ENCODE peak calls at places on chromosomes 6 and 20, in nine cellular contexts. M is fibroblast of pulmonary artery; C is NCI-H345; D is erythroblast; U is A549; K is astrocyte of the hippocampus; J is NCI-H1417; E is stimulated activated CD4-positive, alpha-beta T cell treated with anti-CD3 and anti-CD28 coated beads, Interleukin-1b, Interleukin-23, amount 100 ng/mL, for 4 hours; F is Right ventricle myocardium inferior. X is an unnamed sample.

GRCh38 chr6:43858161-43859153 is 88.4 kb downstream of the VEGFA start:
- DNase-seq in M (no peak), C (no peak), D (no peak), U (no peak), K (no peak), J (no peak), E (no peak), F (no peak), X (no peak)

GRCh38 chr6:151900256-151900655 is 92.8 kb downstream of the ESR1 start:
- DNase-seq in M (no peak), C (no peak), D (no peak), U (no peak), K (no peak), J (no peak), E (no peak), F (no peak), X (no peak)

GRCh38 chr20:64164123-64164836 is at the start of gene MYT1:
- DNase-seq in M (no peak), C (peak; percentile 73), D (no peak), U (no peak), K (no peak), J (peak; percentile 97), E (no peak), F (peak; percentile 45), X (peak; percentile 97)

GRCh38 chr20:21368791-21369190 is 28.5 kb downstream of the NKX2-4 start:
- DNase-seq in M (no peak), C (no peak), D (no peak), U (no peak), K (no peak), J (no peak), E (no peak), F (no peak), X (no peak)

GRCh38 chr6:121645100-121645745 is 209.8 kb downstream of the GJA1 start:
- DNase-seq in M (no peak), C (no peak), D (no peak), U (no peak), K (peak; percentile 29), J (no peak), E (no peak), F (no peak), X (no peak)

GRCh38 chr6:170086639-170087420 is 204.0 kb downstream of the DLL1 start:
- DNase-seq in M (no peak), C (no peak), D (no peak), U (no peak), K (no peak), J (no peak), E (no peak), F (peak; percentile 65), X (no peak)

GRCh38 chr6:125086716-125087115 is 66.9 kb upstream of the TPD52L1 start:
- DNase-seq in M (no peak), C (no peak), D (peak; percentile 2), U (no peak), K (no peak), J (no peak), E (no peak), F (no peak), X (no peak)

GRCh38 chr6:39638126-39638822 is 86.9 kb downstream of the KIF6 start:
- DNase-seq in M (no peak), C (no peak), D (no peak), U (no peak), K (no peak), J (no peak), E (no peak), F (no peak), X (no peak)

GRCh38 chr6:13011612-13012146 is 295.1 kb downstream of the PHACTR1 start:
- DNase-seq in M (no peak), C (no peak), D (no peak), U (no peak), K (no peak), J (peak; percentile 64), E (no peak), F (no peak), X (peak; percentile 18)

GRCh38 chr20:25741088-25741487 is 44.4 kb upstream of the ZNF337 start:
- DNase-seq in M (no peak), C (no peak), D (no peak), U (no peak), K (no peak), J (no peak), E (no peak), F (no peak), X (no peak)

GRCh38 chr20:38883081-38883980 is 42.9 kb upstream of the FAM83D start:
- DNase-seq in M (peak; percentile 33), C (peak; percentile 55), D (no peak), U (no peak), K (no peak), J (peak; percentile 53), E (no peak), F (no peak), X (peak; percentile 20)

GRCh38 chr6:80009531-80009930 is 5.1 kb downstream of the TTK start:
- DNase-seq in M (no peak), C (no peak), D (no peak), U (no peak), K (no peak), J (no peak), E (no peak), F (no peak), X (no peak)

GRCh38 chr6:31042801-31043200 is 32.5 kb downstream of the MUC22 start:
- DNase-seq in M (peak; percentile 65), C (no peak), D (peak; percentile 6), U (peak; percentile 49), K (peak; percentile 59), J (no peak), E (peak; percentile 12), F (no peak), X (no peak)